ENCODE peak calls at places on chromosomes 6 and 20, in nine cellular contexts. G is GM12865; H is stimulated activated CD4-positive, alpha-beta T cell treated with anti-CD3 and anti-CD28 coated beads, TNF-alpha, amount 100 ng/mL, for 48 hours; V is CD4-positive, CD25-positive, alpha-beta regulatory T cell; F is AG09309; N is foreskin fibroblast; M is AG09319; K is H7; U is fibroblast of the aortic adventitia. A is an unnamed sample.
A peak's percentile ranks its signal among the peaks of the same experiment; 100 is the strongest.

GRCh38 chr6:159101656-159102055 is 56.9 kb upstream of the TAGAP start:
- DNase-seq in G (no peak), H (no peak), V (no peak), F (no peak), N (no peak), M (no peak), K (no peak), U (no peak), A (no peak)

GRCh38 chr6:154512214-154512613 is 1.7 kb upstream of the CNKSR3 start:
- DNase-seq in G (no peak), H (no peak), V (no peak), F (no peak), N (no peak), M (no peak), K (no peak), U (no peak), A (no peak)

GRCh38 chr20:43955244-43956191 is 40.9 kb downstream of the TOX2 start:
- DNase-seq in G (peak; percentile 87), H (peak; percentile 50), V (peak; percentile 69), F (peak; percentile 87), N (peak; percentile 98), M (peak; percentile 87), K (no peak), U (peak; percentile 95), A (no peak)

GRCh38 chr6:44061375-44062104 is 65.7 kb downstream of the MRPL14 start:
- DNase-seq in G (no peak), H (no peak), V (no peak), F (no peak), N (no peak), M (no peak), K (no peak), U (peak; percentile 66), A (no peak)

GRCh38 chr6:45160305-45160704 is 167.8 kb upstream of the RUNX2 start:
- DNase-seq in G (no peak), H (no peak), V (no peak), F (no peak), N (no peak), M (no peak), K (no peak), U (no peak), A (no peak)

GRCh38 chr20:4512891-4513550 is 208.7 kb upstream of the PRND start:
- DNase-seq in G (no peak), H (no peak), V (no peak), F (peak; percentile 80), N (peak; percentile 89), M (peak; percentile 52), K (no peak), U (peak; percentile 91), A (no peak)

GRCh38 chr6:4378319-4378996 is 243.1 kb upstream of the ECI2 start:
- DNase-seq in G (no peak), H (no peak), V (no peak), F (no peak), N (no peak), M (no peak), K (no peak), U (no peak), A (no peak)

GRCh38 chr20:1005452-1006027 is 3.4 kb upstream of the RSPO4 start:
- DNase-seq in G (peak; percentile 60), H (no peak), V (peak; percentile 49), F (no peak), N (peak; percentile 16), M (no peak), K (peak; percentile 84), U (no peak), A (no peak)

GRCh38 chr20:44494266-44494665 is 18.6 kb downstream of the TTPAL start:
- DNase-seq in G (peak; percentile 40), H (no peak), V (no peak), F (no peak), N (peak; percentile 61), M (no peak), K (no peak), U (peak; percentile 74), A (no peak)

GRCh38 chr6:147837540-147837939 is 329.1 kb downstream of the SAMD5 start:
- DNase-seq in G (no peak), H (no peak), V (no peak), F (no peak), N (no peak), M (no peak), K (no peak), U (no peak), A (no peak)

GRCh38 chr6:166761801-166762200 is 134.8 kb upstream of the RPS6KA2 start:
- DNase-seq in G (no peak), H (no peak), V (no peak), F (no peak), N (no peak), M (no peak), K (no peak), U (no peak), A (no peak)

A was measured in anterior cingulate cortex.